ENCODE peak calls at places on chromosomes 11 and 22, in eight cellular contexts. One of them, this sample, is unnamed.

GRCh38 chr11:72069787-72070251 is 10.5 kb downstream of the NUMA1 start:
- DNase-seq in spleen: peak; percentile 91
- DNase-seq in upper lobe of left lung: peak; percentile 94
- DNase-seq in esophagus muscularis mucosa: peak; percentile 94
- DNase-seq in stomach: peak; percentile 78
- DNase-seq in HepG2: peak; percentile 33
- DNase-seq in endothelial cell of umbilical vein: peak; percentile 81
- DNase-seq in H1: no peak
- DNase-seq in this sample: peak; percentile 91

GRCh38 chr22:35506259-35506570 is 34.4 kb upstream of the RASD2 start:
- DNase-seq in H1: no peak
- DNase-seq in upper lobe of left lung: no peak
- DNase-seq in endothelial cell of umbilical vein: no peak
- DNase-seq in spleen: no peak
- DNase-seq in esophagus muscularis mucosa: no peak
- DNase-seq in HepG2: peak; percentile 76
- DNase-seq in stomach: no peak
- DNase-seq in this sample: no peak

GRCh38 chr11:43576834-43577521 is 103.6 kb upstream of the HSD17B12 start:
- DNase-seq in esophagus muscularis mucosa: no peak
- DNase-seq in endothelial cell of umbilical vein: peak; percentile 40
- DNase-seq in H1: no peak
- DNase-seq in spleen: no peak
- DNase-seq in stomach: peak; percentile 44
- DNase-seq in upper lobe of left lung: no peak
- DNase-seq in HepG2: peak; percentile 32
- DNase-seq in this sample: no peak

GRCh38 chr11:76796511-76797203 is 13.5 kb downstream of the TSKU start:
- DNase-seq in HepG2: no peak
- DNase-seq in upper lobe of left lung: peak; percentile 18
- DNase-seq in spleen: peak; percentile 62
- DNase-seq in H1: no peak
- DNase-seq in endothelial cell of umbilical vein: no peak
- DNase-seq in esophagus muscularis mucosa: no peak
- DNase-seq in stomach: no peak
- DNase-seq in this sample: peak; percentile 68

GRCh38 chr11:15695096-15695721 is 580.5 kb downstream of the INSC start:
- DNase-seq in esophagus muscularis mucosa: peak; percentile 42
- DNase-seq in stomach: no peak
- DNase-seq in endothelial cell of umbilical vein: no peak
- DNase-seq in spleen: no peak
- DNase-seq in H1: no peak
- DNase-seq in HepG2: no peak
- DNase-seq in upper lobe of left lung: no peak
- DNase-seq in this sample: no peak

GRCh38 chr22:46096051-46096450 is 54.3 kb upstream of the PPARA start:
- DNase-seq in upper lobe of left lung: no peak
- DNase-seq in spleen: no peak
- DNase-seq in HepG2: no peak
- DNase-seq in H1: no peak
- DNase-seq in endothelial cell of umbilical vein: no peak
- DNase-seq in esophagus muscularis mucosa: no peak
- DNase-seq in stomach: no peak
- DNase-seq in this sample: no peak

GRCh38 chr11:14589421-14589820 is 54.2 kb upstream of the PDE3B start:
- DNase-seq in spleen: no peak
- DNase-seq in upper lobe of left lung: no peak
- DNase-seq in stomach: no peak
- DNase-seq in esophagus muscularis mucosa: no peak
- DNase-seq in HepG2: no peak
- DNase-seq in H1: no peak
- DNase-seq in endothelial cell of umbilical vein: no peak
- DNase-seq in this sample: no peak

GRCh38 chr11:75246673-75247350 is 6.2 kb downstream of the TPBGL start:
- DNase-seq in upper lobe of left lung: no peak
- DNase-seq in HepG2: no peak
- DNase-seq in stomach: no peak
- DNase-seq in endothelial cell of umbilical vein: no peak
- DNase-seq in H1: no peak
- DNase-seq in esophagus muscularis mucosa: no peak
- DNase-seq in spleen: peak; percentile 61
- DNase-seq in this sample: peak; percentile 52

GRCh38 chr22:19892925-19893324 is 38.3 kb upstream of the GNB1L start:
- DNase-seq in spleen: no peak
- DNase-seq in endothelial cell of umbilical vein: no peak
- DNase-seq in H1: no peak
- DNase-seq in HepG2: no peak
- DNase-seq in upper lobe of left lung: no peak
- DNase-seq in esophagus muscularis mucosa: no peak
- DNase-seq in stomach: no peak
- DNase-seq in this sample: no peak

GRCh38 chr22:19543970-19544708 is 19.9 kb upstream of the CLDN5 start:
- DNase-seq in esophagus muscularis mucosa: no peak
- DNase-seq in stomach: peak; percentile 90
- DNase-seq in endothelial cell of umbilical vein: no peak
- DNase-seq in upper lobe of left lung: peak; percentile 54
- DNase-seq in HepG2: peak; percentile 28
- DNase-seq in H1: no peak
- DNase-seq in spleen: no peak
- DNase-seq in this sample: peak; percentile 69

GRCh38 chr11:16410479-16410878 is 54.1 kb upstream of the SOX6 start:
- DNase-seq in upper lobe of left lung: no peak
- DNase-seq in spleen: no peak
- DNase-seq in stomach: no peak
- DNase-seq in endothelial cell of umbilical vein: no peak
- DNase-seq in HepG2: no peak
- DNase-seq in esophagus muscularis mucosa: no peak
- DNase-seq in H1: no peak
- DNase-seq in this sample: no peak

GRCh38 chr11:86152901-86153300 is 84.0 kb upstream of the PICALM start:
- DNase-seq in endothelial cell of umbilical vein: no peak
- DNase-seq in H1: no peak
- DNase-seq in esophagus muscularis mucosa: no peak
- DNase-seq in HepG2: no peak
- DNase-seq in spleen: no peak
- DNase-seq in stomach: no peak
- DNase-seq in upper lobe of left lung: no peak
- DNase-seq in this sample: no peak

GRCh38 chr11:86149813-86150212 is 80.9 kb upstream of the PICALM start:
- DNase-seq in H1: no peak
- DNase-seq in upper lobe of left lung: no peak
- DNase-seq in endothelial cell of umbilical vein: no peak
- DNase-seq in esophagus muscularis mucosa: no peak
- DNase-seq in HepG2: no peak
- DNase-seq in spleen: no peak
- DNase-seq in stomach: no peak
- DNase-seq in this sample: no peak

GRCh38 chr11:86152006-86152862 is 83.3 kb upstream of the PICALM start:
- DNase-seq in stomach: no peak
- DNase-seq in spleen: no peak
- DNase-seq in H1: no peak
- DNase-seq in endothelial cell of umbilical vein: peak; percentile 65
- DNase-seq in upper lobe of left lung: no peak
- DNase-seq in esophagus muscularis mucosa: no peak
- DNase-seq in HepG2: no peak
- DNase-seq in this sample: no peak

GRCh38 chr11:86150826-86151187 is 81.9 kb upstream of the PICALM start:
- DNase-seq in endothelial cell of umbilical vein: no peak
- DNase-seq in spleen: no peak
- DNase-seq in HepG2: no peak
- DNase-seq in esophagus muscularis mucosa: no peak
- DNase-seq in H1: no peak
- DNase-seq in stomach: no peak
- DNase-seq in upper lobe of left lung: no peak
- DNase-seq in this sample: no peak

DNA sequence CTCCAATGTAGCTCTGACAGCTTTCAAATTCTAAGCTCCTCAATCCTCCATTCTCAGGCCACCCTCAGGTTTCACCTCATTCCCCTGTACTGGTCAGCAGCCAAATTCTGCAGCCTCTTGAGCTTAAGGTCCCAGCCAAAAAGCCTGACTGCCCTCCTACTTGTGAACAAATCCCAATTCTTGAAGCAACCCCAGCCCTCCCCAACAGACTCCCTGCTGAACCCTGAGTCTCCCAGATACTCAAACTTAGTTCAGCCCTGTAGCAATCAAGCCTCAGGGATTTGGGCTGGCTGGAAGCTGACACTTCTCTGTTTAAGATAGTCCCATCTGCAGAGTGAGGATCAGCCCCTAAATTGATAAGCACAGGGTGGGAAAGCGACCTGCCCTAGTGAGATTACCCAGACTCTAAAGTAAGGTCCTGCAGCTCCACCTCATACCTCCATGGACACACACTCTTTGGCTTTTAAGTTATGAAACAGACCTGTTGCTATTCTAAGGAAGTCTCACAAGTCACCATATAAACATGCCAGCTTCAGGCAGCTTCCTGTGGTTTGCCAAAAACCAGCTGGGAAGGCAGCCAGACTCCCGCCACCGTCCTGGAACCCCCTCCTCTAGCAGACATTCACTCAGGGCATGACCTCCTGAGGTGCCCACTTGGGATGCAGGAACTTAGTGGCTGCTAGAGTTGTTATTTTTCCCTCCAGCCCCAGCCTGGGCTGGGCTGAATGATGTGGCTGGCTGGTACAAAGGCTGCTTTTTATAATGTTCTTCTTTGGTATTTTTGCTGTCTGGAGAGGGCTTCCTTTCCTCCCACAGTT is 82.5 kb upstream of the PICALM start:
- DNase-seq in stomach: no peak
- DNase-seq in H1: no peak
- DNase-seq in HepG2: no peak
- DNase-seq in spleen: no peak
- DNase-seq in endothelial cell of umbilical vein: peak; percentile 68
- DNase-seq in upper lobe of left lung: no peak
- DNase-seq in esophagus muscularis mucosa: no peak
- DNase-seq in this sample: no peak
- TF ChIP-seq POLR2AphosphoS5 in stomach: peak; percentile 5
- TF ChIP-seq POLR2AphosphoS5 in H1: no peak
- TF ChIP-seq POLR2AphosphoS5 in HepG2: no peak
- TF ChIP-seq POLR2AphosphoS5 in spleen: no peak
- TF ChIP-seq POLR2AphosphoS5 in endothelial cell of umbilical vein: peak; percentile 83
- TF ChIP-seq POLR2AphosphoS5 in upper lobe of left lung: no peak
- TF ChIP-seq POLR2AphosphoS5 in esophagus muscularis mucosa: no peak
- TF ChIP-seq POLR2AphosphoS5 in this sample: no peak

GRCh38 chr11:64998141-64998540 is 1.4 kb upstream of the BATF2 start:
- DNase-seq in upper lobe of left lung: no peak
- DNase-seq in stomach: no peak
- DNase-seq in endothelial cell of umbilical vein: no peak
- DNase-seq in H1: no peak
- DNase-seq in spleen: no peak
- DNase-seq in esophagus muscularis mucosa: no peak
- DNase-seq in HepG2: peak; percentile 59
- DNase-seq in this sample: no peak
- H3K4me3 ChIP-seq in upper lobe of left lung: no peak overlapping the region
- H3K4me3 ChIP-seq in stomach: no peak overlapping the region
- H3K4me3 ChIP-seq in endothelial cell of umbilical vein: no peak overlapping the region
- H3K4me3 ChIP-seq in H1: no peak overlapping the region
- H3K4me3 ChIP-seq in spleen: no peak overlapping the region
- H3K4me3 ChIP-seq in esophagus muscularis mucosa: no peak overlapping the region
- H3K4me3 ChIP-seq in HepG2: peak overlapping the region; percentile 73
- H3K4me3 ChIP-seq in this sample: no peak overlapping the region

GRCh38 chr11:27282141-27282590 is 80.8 kb downstream of the CCDC34 start:
- DNase-seq in spleen: no peak
- DNase-seq in stomach: no peak
- DNase-seq in H1: no peak
- DNase-seq in upper lobe of left lung: no peak
- DNase-seq in HepG2: peak; percentile 60
- DNase-seq in esophagus muscularis mucosa: no peak
- DNase-seq in endothelial cell of umbilical vein: peak; percentile 99
- DNase-seq in this sample: no peak
- TF ChIP-seq POLR2AphosphoS5 in spleen: no peak
- TF ChIP-seq POLR2AphosphoS5 in stomach: no peak
- TF ChIP-seq POLR2AphosphoS5 in H1: no peak
- TF ChIP-seq POLR2AphosphoS5 in upper lobe of left lung: no peak
- TF ChIP-seq POLR2AphosphoS5 in HepG2: no peak
- TF ChIP-seq POLR2AphosphoS5 in esophagus muscularis mucosa: no peak
- TF ChIP-seq POLR2AphosphoS5 in endothelial cell of umbilical vein: peak; percentile 98
- TF ChIP-seq POLR2AphosphoS5 in this sample: no peak

GRCh38 chr11:133953571-133953970 is 3.2 kb downstream of the IGSF9B start:
- DNase-seq in H1: no peak
- DNase-seq in upper lobe of left lung: no peak
- DNase-seq in spleen: no peak
- DNase-seq in stomach: no peak
- DNase-seq in esophagus muscularis mucosa: no peak
- DNase-seq in HepG2: no peak
- DNase-seq in endothelial cell of umbilical vein: no peak
- DNase-seq in this sample: no peak

GRCh38 chr11:133951484-133952198 is 5.1 kb downstream of the IGSF9B start:
- DNase-seq in esophagus muscularis mucosa: no peak
- DNase-seq in H1: no peak
- DNase-seq in upper lobe of left lung: no peak
- DNase-seq in endothelial cell of umbilical vein: no peak
- DNase-seq in spleen: no peak
- DNase-seq in HepG2: no peak
- DNase-seq in stomach: no peak
- DNase-seq in this sample: no peak

GRCh38 chr11:133950874-133951483 is 5.8 kb downstream of the IGSF9B start:
- DNase-seq in endothelial cell of umbilical vein: no peak
- DNase-seq in spleen: no peak
- DNase-seq in esophagus muscularis mucosa: no peak
- DNase-seq in HepG2: no peak
- DNase-seq in upper lobe of left lung: no peak
- DNase-seq in H1: no peak
- DNase-seq in stomach: no peak
- DNase-seq in this sample: no peak

GRCh38 chr11:133953999-133954398 is 2.8 kb downstream of the IGSF9B start:
- DNase-seq in H1: no peak
- DNase-seq in stomach: no peak
- DNase-seq in HepG2: no peak
- DNase-seq in spleen: no peak
- DNase-seq in upper lobe of left lung: no peak
- DNase-seq in endothelial cell of umbilical vein: no peak
- DNase-seq in esophagus muscularis mucosa: no peak
- DNase-seq in this sample: no peak

DNA sequence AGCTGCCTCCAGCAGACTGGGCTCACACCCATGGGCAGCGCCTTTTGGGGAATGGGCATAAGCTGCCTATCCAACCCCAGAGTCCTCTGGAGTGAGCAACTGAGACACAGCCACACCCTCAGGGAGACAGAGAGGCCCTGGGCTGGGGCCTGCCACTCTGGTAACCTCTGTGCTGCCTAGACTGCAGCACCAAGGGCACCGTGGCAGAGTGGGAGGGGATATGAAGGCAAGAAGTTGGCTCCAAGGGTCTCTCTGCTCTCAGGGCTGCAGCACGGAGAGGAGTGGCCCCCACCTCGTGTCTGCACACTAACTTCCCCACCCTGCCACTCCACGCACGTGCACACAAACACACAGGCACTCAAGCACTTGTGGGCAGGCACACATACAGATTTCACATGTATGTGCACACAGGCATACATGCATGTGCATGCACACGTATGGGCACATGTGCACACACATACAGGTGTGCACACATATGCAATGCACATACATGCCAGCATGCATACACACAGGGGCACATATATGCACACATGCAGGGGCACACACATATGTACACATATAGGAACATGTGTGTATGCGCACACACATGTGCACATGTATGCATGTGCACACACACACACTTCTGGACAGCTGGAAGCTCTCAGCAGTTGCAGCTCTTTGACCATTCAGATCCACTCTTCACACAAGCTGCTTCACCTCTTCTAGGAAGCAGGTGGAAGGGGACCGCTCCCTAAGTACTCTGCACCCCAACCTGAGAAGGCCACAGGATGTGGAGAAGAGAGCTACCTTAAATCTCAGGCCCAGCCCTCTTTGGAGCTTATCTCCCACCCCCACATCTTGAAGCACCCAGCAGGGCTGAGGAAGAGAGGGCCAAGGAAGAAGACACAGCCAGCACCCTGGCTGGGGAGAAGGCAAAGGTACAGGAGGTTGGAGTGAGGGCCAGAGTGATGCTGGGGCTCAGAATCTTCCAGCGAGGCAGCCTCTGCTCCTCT is 4.3 kb downstream of the IGSF9B start:
- DNase-seq in endothelial cell of umbilical vein: no peak
- DNase-seq in stomach: no peak
- DNase-seq in spleen: no peak
- DNase-seq in HepG2: no peak
- DNase-seq in esophagus muscularis mucosa: no peak
- DNase-seq in upper lobe of left lung: no peak
- DNase-seq in H1: no peak
- DNase-seq in this sample: no peak
- H3K4me3 ChIP-seq in endothelial cell of umbilical vein: no peak overlapping the region
- H3K4me3 ChIP-seq in stomach: peak overlapping the region; percentile 8
- H3K4me3 ChIP-seq in spleen: no peak overlapping the region
- H3K4me3 ChIP-seq in HepG2: no peak overlapping the region
- H3K4me3 ChIP-seq in esophagus muscularis mucosa: peak overlapping the region; percentile 48
- H3K4me3 ChIP-seq in upper lobe of left lung: no peak overlapping the region
- H3K4me3 ChIP-seq in H1: no peak overlapping the region
- H3K4me3 ChIP-seq in this sample: peak overlapping the region; percentile 22

This sample was measured in suprapubic skin.